ENCODE peak calls at places on chromosomes 12 and 14, in four cellular contexts. U is IMR-90, E is H1, B is mesendoderm. Z is an unnamed sample.

GRCh38 chr12:102484017-102484731 is 3.8 kb upstream of the IGF1 start:
- DNase-seq in B (peak), E (no peak), U (peak), Z (peak)

GRCh38 chr12:77767756-77768343 is 62.8 kb upstream of the NAV3 start:
- DNase-seq in B (no peak), E (no peak), U (no peak), Z (no peak)

GRCh38 chr14:21095430-21096205 is 2.8 kb downstream of the ZNF219 start:
- DNase-seq in E (no peak), U (peak), B (peak), Z (peak)

GRCh38 chr12:12449533-12450025 is 92.7 kb downstream of the BORCS5 start:
- DNase-seq in E (no peak), B (no peak), U (peak), Z (no peak)

GRCh38 chr12:50845021-50845647 is 2.4 kb downstream of the TMPRSS12 start:
- DNase-seq in U (peak), E (no peak), B (no peak), Z (no peak)

GRCh38 chr12:85644508-85644907 is 191.7 kb downstream of the RASSF9 start:
- DNase-seq in E (no peak), U (peak), B (no peak), Z (no peak)

GRCh38 chr12:108313609-108314331 is 25.3 kb downstream of the CMKLR1 start:
- DNase-seq in E (no peak), B (peak), U (no peak), Z (no peak)

GRCh38 chr14:95003099-95003960 is 154.0 kb downstream of the DICER1 start:
- DNase-seq in U (no peak), E (no peak), B (no peak), Z (no peak)

GRCh38 chr12:39620664-39621658 is 1.4 kb upstream of the ABCD2 start:
- DNase-seq in E (no peak), U (no peak), B (peak), Z (no peak)

GRCh38 chr14:31263485-31264133 is 56.0 kb upstream of the HECTD1 start:
- DNase-seq in E (peak), U (peak), B (peak), Z (no peak)

GRCh38 chr14:62616668-62617067 is 428.6 kb downstream of the KCNH5 start:
- DNase-seq in E (no peak), U (no peak), B (no peak), Z (no peak)

GRCh38 chr12:45651029-45651428 is 78.5 kb upstream of the ARID2 start:
- DNase-seq in E (no peak), U (no peak), B (no peak), Z (no peak)

GRCh38 chr12:103589517-103589916 is 2.4 kb downstream of the STAB2 start:
- DNase-seq in B (no peak), U (no peak), E (no peak), Z (no peak)

GRCh38 chr14:51607677-51608076 is 44.0 kb upstream of the FRMD6 start:
- DNase-seq in U (peak), B (no peak), E (no peak), Z (no peak)

GRCh38 chr14:93915070-93915705 is 12.0 kb upstream of the FAM181A start:
- DNase-seq in E (no peak), U (no peak), B (no peak), Z (no peak)

GRCh38 chr12:85725991-85726390 is 110.2 kb downstream of the RASSF9 start:
- DNase-seq in B (peak), E (no peak), U (no peak), Z (no peak)

GRCh38 chr14:104805326-104805678 is 4.4 kb downstream of the ZBTB42 start:
- DNase-seq in B (no peak), U (peak), E (no peak), Z (no peak)

GRCh38 chr12:6200266-6201198 is at the start of gene CD9:
- DNase-seq in E (no peak), U (no peak), B (peak), Z (peak)

GRCh38 chr12:8078400-8078799 is 3.7 kb upstream of the NECAP1 start:
- DNase-seq in E (no peak), B (peak), U (peak), Z (peak)

GRCh38 chr12:92740421-92740820 is 37.6 kb downstream of the PLEKHG7 start:
- DNase-seq in B (no peak), U (no peak), E (no peak), Z (no peak)

GRCh38 chr12:105273601-105274000 is 37.6 kb upstream of the APPL2 start:
- DNase-seq in E (no peak), U (no peak), B (no peak), Z (no peak)

GRCh38 chr14:79354336-79354735 is 857.0 kb downstream of the DIO2 start:
- DNase-seq in E (no peak), U (peak), B (no peak), Z (no peak)

GRCh38 chr14:68792022-68792829 is 641 bp downstream of the ZFP36L1 start:
- DNase-seq in U (no peak), E (no peak), B (peak), Z (no peak)

GRCh38 chr14:53391631-53392030 is 238.5 kb upstream of the DDHD1 start:
- DNase-seq in E (no peak), B (no peak), U (peak), Z (no peak)

GRCh38 chr12:2284857-2285256 is 232.1 kb downstream of the CACNA1C start:
- DNase-seq in E (peak), B (peak), U (peak), Z (peak)

GRCh38 chr14:33386140-33386539 is 447.5 kb downstream of the NPAS3 start:
- DNase-seq in U (no peak), B (no peak), E (no peak), Z (no peak)

GRCh38 chr12:55935742-55936151 is 4.8 kb downstream of the DGKA start:
- DNase-seq in U (no peak), E (no peak), B (no peak), Z (peak)

GRCh38 chr14:58560208-58560607 is 77.6 kb upstream of the DACT1 start:
- DNase-seq in B (no peak), E (no peak), U (peak), Z (no peak)

GRCh38 chr12:111100554-111100953 is 180.2 kb upstream of the MYL2 start:
- DNase-seq in E (no peak), U (no peak), B (no peak), Z (no peak)

GRCh38 chr14:89489796-89490506 is 72.9 kb upstream of the FOXN3 start:
- DNase-seq in E (no peak), B (no peak), U (peak), Z (no peak)

GRCh38 chr12:76081909-76082308 is 2.6 kb downstream of the NAP1L1 start:
- DNase-seq in B (no peak), E (no peak), U (no peak), Z (no peak)

GRCh38 chr12:115726691-115727090 is 550.8 kb downstream of the MED13L start:
- DNase-seq in U (no peak), E (no peak), B (no peak), Z (no peak)

GRCh38 chr12:115722181-115722580 is 555.3 kb downstream of the MED13L start:
- DNase-seq in E (no peak), U (no peak), B (no peak), Z (no peak)
- H2BK5ac ChIP-seq in E (no peak), U (no peak), B (no peak), Z (no peak)

GRCh38 chr14:37054869-37055268 is 117.5 kb downstream of the SLC25A21 start:
- DNase-seq in B (no peak), U (no peak), E (no peak), Z (no peak)
- H3K56ac ChIP-seq in B (no peak), U (no peak), E (no peak), Z (no peak)

GRCh38 chr12:53993397-53994267 is 6.3 kb upstream of the HOXC9 start:
- DNase-seq in E (no peak), B (no peak), U (no peak), Z (no peak)
- H3K23ac ChIP-seq in E (no peak), B (no peak), U (no peak), Z (no peak)

GRCh38 chr12:113297214-113297587 is 37.7 kb downstream of the SLC8B1 start:
- DNase-seq in B (no peak), E (no peak), U (no peak), Z (no peak)

GRCh38 chr12:113299619-113300237 is 35.2 kb downstream of the SLC8B1 start:
- DNase-seq in E (peak), U (peak), B (peak), Z (peak)

GRCh38 chr12:113298472-113298817 is 36.5 kb downstream of the SLC8B1 start:
- DNase-seq in B (no peak), E (no peak), U (no peak), Z (no peak)

GRCh38 chr12:113297621-113298471 is 37.1 kb downstream of the SLC8B1 start:
- DNase-seq in U (no peak), B (no peak), E (no peak), Z (no peak)

DNA sequence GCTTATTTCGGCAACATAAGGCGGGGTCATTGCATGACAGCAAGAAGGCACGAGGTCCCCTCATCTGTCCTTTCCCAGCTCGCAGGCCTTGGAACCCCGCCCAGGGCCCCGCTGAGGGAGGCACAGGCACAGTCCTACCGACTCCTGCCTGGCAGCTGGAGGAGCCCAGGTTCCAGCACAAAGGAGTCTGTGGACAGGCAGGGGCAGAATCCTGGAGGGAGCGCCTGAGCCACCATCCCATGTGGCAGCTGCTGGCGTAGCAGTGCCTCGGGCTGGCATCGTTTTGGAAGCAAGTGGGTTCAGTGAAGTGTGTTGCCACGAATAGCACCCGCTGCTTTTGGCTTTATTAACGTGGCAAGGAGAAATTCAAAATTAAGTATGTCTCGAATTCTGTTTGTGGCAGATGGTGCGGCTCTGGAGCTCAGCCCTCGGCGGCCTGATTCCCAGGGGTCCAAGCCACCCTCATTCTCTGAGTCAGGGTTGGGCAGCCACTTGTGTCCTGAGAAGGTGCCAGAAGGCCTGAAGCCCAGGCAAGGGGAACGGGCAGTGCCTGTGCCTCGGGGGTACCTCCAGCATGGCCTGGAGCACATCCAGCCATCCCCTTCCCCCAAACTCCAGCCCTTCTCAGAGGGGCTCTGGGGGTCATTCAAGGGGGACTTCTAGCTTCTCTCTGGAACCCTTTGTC is 35.9 kb downstream of the SLC8B1 start:
- DNase-seq in U (no peak), E (no peak), B (no peak), Z (no peak)
- H2BK5ac ChIP-seq in U (no peak), E (peak), B (no peak), Z (no peak)

GRCh38 chr14:101812071-101812470 is 50.6 kb downstream of the PPP2R5C start:
- DNase-seq in U (no peak), E (no peak), B (peak), Z (no peak)

GRCh38 chr14:101814869-101815268 is 53.4 kb downstream of the PPP2R5C start:
- DNase-seq in E (no peak), U (no peak), B (no peak), Z (no peak)

GRCh38 chr14:101815994-101816393 is 54.5 kb downstream of the PPP2R5C start:
- DNase-seq in B (no peak), E (no peak), U (no peak), Z (no peak)

GRCh38 chr14:101813171-101813759 is 51.8 kb downstream of the PPP2R5C start:
- DNase-seq in U (no peak), B (no peak), E (no peak), Z (no peak)

GRCh38 chr14:101813833-101814232 is 52.3 kb downstream of the PPP2R5C start:
- DNase-seq in E (no peak), B (no peak), U (no peak), Z (no peak)
- H3K56ac ChIP-seq in E (no peak), B (no peak), U (no peak), Z (no peak)

Z was measured in H9.